ENCODE peak calls at places on chromosomes 13 and 19, in eight cellular contexts. M is heart right ventricle, L is LoVo, W is astrocyte of the hippocampus, B is astrocyte of the cerebellum, V is ACHN, F is GM23338, S is nucleus accumbens. C is an unnamed sample.

GRCh38 chr19:49684251-49684982 is 5.0 kb upstream of the ADM5 start:
- DNase-seq in S (no peak), L (no peak), W (no peak), F (peak), V (no peak), M (no peak), B (no peak), C (no peak)

GRCh38 chr13:27379694-27380596 is 44.5 kb upstream of the GTF3A start:
- DNase-seq in V (peak), L (peak), S (peak), W (peak), F (peak), M (no peak), B (no peak), C (no peak)

GRCh38 chr19:35269425-35270117 is 809 bp downstream of the USF2 start:
- DNase-seq in V (peak), F (peak), W (peak), M (peak), S (peak), L (peak), B (peak), C (peak)

GRCh38 chr19:17762505-17763229 is 11.4 kb downstream of the FCHO1 start:
- DNase-seq in L (no peak), W (peak), S (peak), M (no peak), B (peak), F (peak), V (peak), C (peak)

GRCh38 chr13:48263196-48263595 is 30.2 kb downstream of the ITM2B start:
- DNase-seq in W (peak), L (no peak), F (no peak), V (peak), B (no peak), S (no peak), M (no peak), C (no peak)

GRCh38 chr13:44224433-44225149 is 149.0 kb upstream of the SERP2 start:
- DNase-seq in L (no peak), B (no peak), F (no peak), S (no peak), V (no peak), M (peak), W (no peak), C (no peak)

GRCh38 chr13:27360562-27360961 is 63.9 kb upstream of the GTF3A start:
- DNase-seq in F (no peak), B (no peak), L (no peak), V (no peak), M (no peak), S (no peak), W (no peak), C (no peak)

GRCh38 chr13:39362652-39363390 is 240.2 kb downstream of the LHFPL6 start:
- DNase-seq in L (no peak), W (no peak), V (no peak), S (no peak), B (no peak), M (no peak), F (no peak), C (peak)

GRCh38 chr13:101626925-101627555 is 174.6 kb downstream of the ITGBL1 start:
- DNase-seq in L (no peak), M (no peak), W (no peak), S (no peak), V (peak), F (no peak), B (no peak), C (no peak)

GRCh38 chr19:45863840-45864628 is at the start of gene FOXA3:
- DNase-seq in M (no peak), B (no peak), L (peak), V (peak), S (no peak), F (peak), W (peak), C (no peak)

GRCh38 chr13:46165485-46166220 is 16.3 kb downstream of the LCP1 start:
- DNase-seq in M (no peak), L (no peak), B (peak), V (peak), F (no peak), W (peak), S (no peak), C (no peak)

GRCh38 chr19:1474011-1474764 is 4.8 kb downstream of the C19orf25 start:
- DNase-seq in L (no peak), M (no peak), B (no peak), V (no peak), W (peak), F (no peak), S (peak), C (peak)

GRCh38 chr13:99380402-99380801 is 73.2 kb upstream of the GPR183 start:
- DNase-seq in W (no peak), V (no peak), L (no peak), S (no peak), B (no peak), F (no peak), M (no peak), C (no peak)

GRCh38 chr19:31539386-31539785 is 190.2 kb upstream of the TSHZ3 start:
- DNase-seq in V (no peak), B (no peak), F (no peak), W (no peak), L (no peak), S (no peak), M (no peak), C (no peak)

GRCh38 chr13:98930014-98930625 is 47.7 kb downstream of the DOCK9 start:
- DNase-seq in B (no peak), F (peak), M (no peak), W (no peak), V (no peak), S (peak), L (no peak), C (peak)

GRCh38 chr19:45782820-45783785 is 813 bp upstream of the DMPK start:
- DNase-seq in B (no peak), M (peak), L (no peak), F (no peak), W (peak), S (no peak), V (peak), C (no peak)

GRCh38 chr13:111022886-111023285 is 92.2 kb upstream of the ARHGEF7 start:
- DNase-seq in F (no peak), V (no peak), M (no peak), S (no peak), W (no peak), B (no peak), L (no peak), C (no peak)

GRCh38 chr13:77692746-77693448 is 4.6 kb upstream of the SLAIN1 start:
- DNase-seq in B (no peak), V (no peak), W (peak), L (no peak), M (no peak), F (no peak), S (no peak), C (peak)

GRCh38 chr19:45558399-45558878 is 26.2 kb downstream of the OPA3 start:
- DNase-seq in F (peak), S (peak), W (peak), B (no peak), L (no peak), M (peak), V (peak), C (peak)

GRCh38 chr13:92232880-92233279 is 834.5 kb downstream of the GPC5 start:
- DNase-seq in S (no peak), F (no peak), V (no peak), L (no peak), M (no peak), W (no peak), B (no peak), C (no peak)

GRCh38 chr13:41622545-41623429 is 165.4 kb downstream of the RGCC start:
- DNase-seq in S (no peak), M (no peak), W (no peak), V (no peak), L (peak), B (no peak), F (no peak), C (no peak)

GRCh38 chr19:48415395-48415794 is 21.9 kb downstream of the GRIN2D start:
- DNase-seq in F (peak), B (no peak), W (peak), S (peak), V (peak), M (peak), L (peak), C (peak)

GRCh38 chr19:57560049-57560491 is 407 bp upstream of the ZNF550 start:
- DNase-seq in B (no peak), M (peak), V (peak), W (peak), L (no peak), F (no peak), S (no peak), C (no peak)

GRCh38 chr13:110308377-110309158 is 1.5 kb downstream of the COL4A2 start:
- DNase-seq in B (no peak), F (peak), S (no peak), L (no peak), M (peak), V (peak), W (peak), C (no peak)